ENCODE peak calls at places on chromosome 20, in ten cellular contexts. Q is lung, S is endothelial cell, I is A549, H is AG09319, F is HFFc6, K is neural crest cell, N is cardiac muscle cell, U is endodermal cell, Y is fibroblast of mammary gland. G is an unnamed sample.

GRCh38 chr20:23873370-23874015 is 6.1 kb downstream of the CST5 start:
- DNase-seq in Q (no peak), Y (no peak), F (no peak), N (no peak), S (no peak), U (no peak), I (no peak), K (no peak), H (no peak), G (no peak)

GRCh38 chr20:1375515-1375914 is 17.3 kb downstream of the FKBP1A start:
- DNase-seq in Q (no peak), S (no peak), Y (peak; percentile 88), I (no peak), H (peak; percentile 46), U (no peak), K (no peak), N (no peak), F (peak; percentile 65), G (no peak)

GRCh38 chr20:13325033-13325432 is 104.0 kb downstream of the ISM1 start:
- DNase-seq in Q (no peak), S (peak; percentile 34), I (peak; percentile 75), K (no peak), U (peak; percentile 89), N (peak; percentile 38), Y (peak; percentile 30), F (peak; percentile 6), H (no peak), G (peak; percentile 8)

GRCh38 chr20:45157977-45158376 is 16.7 kb upstream of the PI3 start:
- DNase-seq in I (peak; percentile 16), U (no peak), K (no peak), Y (peak; percentile 86), Q (no peak), F (peak; percentile 63), S (no peak), N (no peak), H (no peak), G (no peak)

GRCh38 chr20:25007491-25008305 is 15.1 kb upstream of the APMAP start:
- DNase-seq in F (no peak), Q (no peak), I (no peak), S (no peak), Y (no peak), H (no peak), U (peak; percentile 14), K (no peak), N (no peak), G (no peak)

GRCh38 chr20:36097331-36097730 is 57.2 kb upstream of the EPB41L1 start:
- DNase-seq in H (no peak), F (peak; percentile 37), I (no peak), Y (peak; percentile 22), U (no peak), K (no peak), Q (no peak), S (no peak), N (no peak), G (no peak)

GRCh38 chr20:62956387-62957135 is 4.1 kb downstream of the SLC17A9 start:
- DNase-seq in Q (no peak), U (no peak), S (no peak), K (no peak), N (no peak), Y (no peak), H (no peak), I (no peak), F (no peak), G (no peak)

GRCh38 chr20:1997483-1998192 is 3.8 kb upstream of the PDYN start:
- DNase-seq in S (no peak), Y (no peak), H (no peak), K (no peak), I (no peak), U (peak; percentile 29), N (no peak), Q (no peak), F (no peak), G (no peak)

DNA sequence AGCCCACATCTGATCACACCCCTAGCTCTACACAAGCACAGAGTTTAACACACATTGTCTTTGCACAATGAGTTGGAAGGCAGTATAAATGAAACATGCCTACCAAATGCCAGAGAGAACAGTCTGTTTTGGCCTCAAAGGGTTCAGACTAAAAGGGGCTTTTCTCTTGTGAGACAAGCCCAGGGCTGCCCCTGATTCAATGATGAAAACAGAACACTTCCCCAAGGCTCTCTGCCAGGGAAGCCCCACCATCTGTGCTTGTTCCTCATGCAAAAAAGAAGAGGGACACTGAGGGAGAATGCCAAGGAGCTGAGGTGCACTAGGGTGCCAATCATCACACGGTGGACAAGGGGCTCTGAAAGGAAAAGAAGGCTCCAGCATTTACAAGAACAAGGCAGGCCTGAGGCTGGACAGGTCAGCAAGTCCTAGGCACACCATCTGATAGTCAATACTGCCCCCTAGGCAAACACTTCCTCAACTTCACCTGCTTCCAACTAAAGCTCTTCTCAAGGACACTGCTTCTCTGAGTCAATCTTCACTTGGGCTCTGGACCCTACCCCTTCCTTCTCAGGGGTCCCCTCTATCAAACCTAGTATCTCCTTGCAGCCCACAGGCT is 37.5 kb upstream of the SLC4A11 start:
- DNase-seq in N (peak; percentile 9), H (no peak), I (peak; percentile 66), Y (peak; percentile 39), Q (no peak), S (peak; percentile 6), F (peak; percentile 3), K (no peak), U (peak; percentile 77), G (no peak)
- TF ChIP-seq CTCF in N (peak; percentile 35), H (peak; percentile 10), I (peak; percentile 41), Y (peak; percentile 31), Q (no peak), S (no peak), F (peak; percentile 59), K (peak; percentile 39), U (peak; percentile 77), G (peak; percentile 13)

DNA sequence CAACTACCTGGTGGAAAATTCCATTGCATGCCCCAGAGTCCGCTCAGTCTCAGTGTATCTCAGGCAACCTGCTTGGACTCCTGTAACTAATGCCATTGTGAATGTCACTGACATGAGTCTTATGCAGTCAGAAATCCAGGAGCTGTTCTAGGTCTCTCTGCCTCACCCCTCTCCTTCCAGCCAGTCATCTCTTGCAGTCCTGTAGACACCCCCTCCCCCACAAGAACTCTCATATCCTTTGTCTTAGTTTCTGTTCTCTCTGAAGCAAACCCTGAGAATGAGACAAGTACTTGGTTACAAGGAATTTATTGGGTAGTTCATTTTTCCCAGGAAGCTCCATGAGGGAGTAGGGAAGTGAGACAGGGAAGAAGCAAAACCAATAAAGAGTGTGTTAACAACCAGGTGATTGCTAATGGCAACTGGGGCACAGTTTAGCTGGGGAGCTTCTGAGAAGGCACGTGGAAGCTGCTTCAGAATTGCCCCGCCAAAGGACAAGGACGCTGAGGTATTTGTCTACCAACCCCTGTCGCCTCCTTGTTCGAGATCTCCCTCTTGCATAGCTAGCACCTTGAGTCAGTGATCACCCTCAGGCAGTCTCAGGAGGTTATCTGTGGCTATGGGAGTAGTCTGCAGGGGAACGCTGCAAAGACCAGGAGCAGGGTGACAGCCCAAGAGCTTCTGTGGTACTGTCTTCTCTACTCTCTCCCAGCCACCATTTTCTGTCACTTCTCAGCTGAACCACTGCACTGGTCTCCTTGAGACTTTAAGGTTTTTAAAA is 911.4 kb upstream of the FLRT3 start:
- DNase-seq in K (no peak), S (no peak), N (no peak), F (no peak), Y (no peak), I (no peak), Q (no peak), H (no peak), U (no peak), G (no peak)
- TF ChIP-seq CTCF in K (no peak), S (no peak), N (no peak), F (no peak), Y (no peak), I (no peak), Q (no peak), H (no peak), U (no peak), G (no peak)

GRCh38 chr20:17612975-17613327 is 43.1 kb downstream of the DSTN start:
- DNase-seq in Y (no peak), S (no peak), N (no peak), H (no peak), U (no peak), I (no peak), F (no peak), Q (no peak), K (no peak), G (no peak)

GRCh38 chr20:17612287-17612974 is 42.6 kb downstream of the DSTN start:
- DNase-seq in K (no peak), H (no peak), Y (peak; percentile 54), F (peak; percentile 59), U (peak; percentile 62), Q (no peak), I (peak; percentile 38), N (no peak), S (no peak), G (no peak)

GRCh38 chr20:17611290-17611539 is 41.3 kb downstream of the DSTN start:
- DNase-seq in N (no peak), I (peak; percentile 66), F (no peak), Q (no peak), S (peak; percentile 52), K (no peak), Y (no peak), U (peak; percentile 81), H (no peak), G (no peak)

GRCh38 chr20:17610566-17611289 is 40.9 kb downstream of the DSTN start:
- DNase-seq in Y (no peak), S (no peak), N (no peak), K (no peak), H (no peak), Q (no peak), U (peak; percentile 59), I (no peak), F (no peak), G (no peak)

DNA sequence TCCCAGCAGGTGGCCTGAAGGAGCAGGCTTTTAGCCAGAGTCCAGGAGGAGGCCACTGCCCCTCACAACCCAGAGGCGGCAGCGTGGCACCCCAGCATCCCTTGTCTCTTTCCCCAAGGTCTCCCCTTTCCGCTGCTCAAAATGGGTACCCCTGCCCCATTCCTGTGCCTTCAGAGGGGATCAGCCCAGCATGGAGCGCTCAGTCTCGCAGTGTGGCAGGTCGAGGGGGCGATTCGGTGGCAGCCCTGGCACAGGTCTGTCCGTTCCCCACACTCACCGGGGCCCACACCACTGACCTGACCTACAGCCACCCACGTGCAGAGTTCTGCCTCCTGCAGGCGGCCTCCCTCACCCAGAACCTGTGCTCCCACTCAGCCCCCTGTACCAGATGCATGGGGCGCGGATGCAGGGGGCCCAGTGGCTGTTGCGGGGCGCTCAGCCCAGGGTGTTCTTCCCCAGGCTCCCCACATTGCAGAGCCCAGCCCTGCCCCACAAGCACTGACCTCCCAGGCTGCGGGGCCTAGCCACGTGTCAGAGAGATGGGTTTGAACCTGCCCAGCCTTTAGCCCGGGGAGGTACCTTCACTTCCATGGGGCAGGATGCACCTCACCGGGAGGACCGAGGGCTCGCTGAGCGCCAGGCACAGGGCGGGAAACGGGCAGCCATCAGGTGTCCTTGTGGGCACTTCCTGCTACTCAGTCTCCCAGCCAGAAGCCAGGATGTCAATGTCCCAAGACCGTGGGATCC is 41.8 kb downstream of the DSTN start:
- DNase-seq in H (no peak), I (no peak), N (peak; percentile 46), U (peak; percentile 61), F (peak; percentile 58), Y (peak; percentile 30), S (no peak), Q (no peak), K (no peak), G (no peak)
- TF ChIP-seq CTCF in H (peak; percentile 40), I (peak; percentile 36), N (peak; percentile 46), U (peak; percentile 59), F (peak; percentile 72), Y (peak; percentile 42), S (peak; percentile 60), Q (no peak), K (peak; percentile 51), G (peak; percentile 33)

GRCh38 chr20:51321343-51322163 is 221.0 kb downstream of the NFATC2 start:
- DNase-seq in K (no peak), S (no peak), U (peak; percentile 49), H (no peak), I (no peak), F (no peak), Y (no peak), N (no peak), Q (no peak), G (no peak)

GRCh38 chr20:51327251-51327841 is 215.2 kb downstream of the NFATC2 start:
- DNase-seq in I (no peak), U (no peak), F (peak; percentile 84), S (no peak), H (peak; percentile 28), K (no peak), Q (no peak), N (no peak), Y (peak; percentile 88), G (no peak)

GRCh38 chr20:51329845-51330244 is 212.7 kb downstream of the NFATC2 start:
- DNase-seq in U (no peak), Q (no peak), N (no peak), Y (no peak), H (no peak), K (no peak), I (no peak), S (no peak), F (no peak), G (no peak)

GRCh38 chr20:51322164-51322707 is 220.3 kb downstream of the NFATC2 start:
- DNase-seq in U (peak; percentile 74), Q (no peak), K (no peak), F (no peak), H (no peak), N (peak; percentile 13), S (no peak), Y (no peak), I (no peak), G (peak; percentile 12)

DNA sequence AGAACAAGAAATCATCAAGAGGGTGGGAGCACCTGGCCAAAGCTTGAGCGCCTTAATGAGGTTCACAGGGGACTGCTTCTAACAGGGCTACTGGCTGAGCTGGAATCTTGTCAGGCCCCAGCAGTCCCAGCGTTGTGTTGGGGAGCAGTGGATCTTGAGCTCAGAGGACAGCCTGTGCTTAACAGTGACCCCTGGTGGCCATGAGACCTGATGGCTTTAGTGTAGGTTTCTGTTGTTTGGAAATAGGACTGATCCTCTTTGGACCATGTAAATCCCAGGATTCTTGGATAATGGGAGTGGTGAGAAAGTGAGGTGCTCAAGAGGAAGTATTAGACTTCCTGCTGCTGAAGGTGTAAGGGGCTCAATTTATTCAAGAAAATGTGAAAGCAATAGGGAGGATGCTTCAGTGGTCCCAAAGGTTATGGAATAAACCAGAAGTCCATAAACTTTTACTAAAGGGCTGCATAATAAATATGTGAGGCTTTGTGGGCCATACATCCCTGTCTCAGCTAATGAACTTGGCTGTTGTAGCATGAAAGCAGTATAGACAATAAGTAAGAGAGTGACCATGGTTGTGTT is 216.2 kb downstream of the NFATC2 start:
- DNase-seq in S (peak; percentile 39), Y (peak; percentile 75), N (peak; percentile 87), I (peak; percentile 73), H (no peak), F (peak; percentile 32), K (peak; percentile 59), Q (no peak), U (peak; percentile 92), G (peak; percentile 66)
- TF ChIP-seq CTCF in S (peak; percentile 41), Y (peak; percentile 73), N (peak; percentile 80), I (peak; percentile 54), H (peak; percentile 54), F (peak; percentile 80), K (peak; percentile 70), Q (no peak), U (peak; percentile 93), G (peak; percentile 69)

G was measured in nephron progenitor cell.